ENCODE peak calls at places on chromosomes 5 and 9, in ten cellular contexts. One of them, this sample, is unnamed.

GRCh38 chr5:35136386-35136785 is 88.6 kb upstream of the AGXT2 start:
- DNase-seq in GM20000: no peak
- DNase-seq in CD8-positive, alpha-beta T cell: no peak
- DNase-seq in NB4: peak
- DNase-seq in left lung: no peak
- DNase-seq in OCI-LY7: no peak
- DNase-seq in heart left ventricle: no peak
- DNase-seq in colonic mucosa: no peak
- DNase-seq in BE2C: no peak
- DNase-seq in HFF-Myc: peak
- DNase-seq in this sample: no peak

GRCh38 chr9:94111446-94111845 is 27.2 kb downstream of the PTPDC1 start:
- DNase-seq in left lung: no peak
- DNase-seq in NB4: no peak
- DNase-seq in heart left ventricle: no peak
- DNase-seq in GM20000: no peak
- DNase-seq in BE2C: no peak
- DNase-seq in CD8-positive, alpha-beta T cell: no peak
- DNase-seq in OCI-LY7: no peak
- DNase-seq in HFF-Myc: no peak
- DNase-seq in colonic mucosa: no peak
- DNase-seq in this sample: no peak

GRCh38 chr9:22238809-22239684 is 207.6 kb upstream of the DMRTA1 start:
- DNase-seq in BE2C: no peak
- DNase-seq in CD8-positive, alpha-beta T cell: no peak
- DNase-seq in colonic mucosa: no peak
- DNase-seq in left lung: no peak
- DNase-seq in HFF-Myc: no peak
- DNase-seq in GM20000: peak
- DNase-seq in OCI-LY7: peak
- DNase-seq in heart left ventricle: no peak
- DNase-seq in NB4: no peak
- DNase-seq in this sample: no peak

GRCh38 chr9:111662851-111663823 is 1.7 kb downstream of the GNG10 start:
- DNase-seq in OCI-LY7: no peak
- DNase-seq in CD8-positive, alpha-beta T cell: peak
- DNase-seq in colonic mucosa: no peak
- DNase-seq in BE2C: no peak
- DNase-seq in GM20000: no peak
- DNase-seq in HFF-Myc: no peak
- DNase-seq in left lung: no peak
- DNase-seq in NB4: no peak
- DNase-seq in heart left ventricle: no peak
- DNase-seq in this sample: no peak

GRCh38 chr9:89770779-89771178 is 166.0 kb downstream of the GADD45G start:
- DNase-seq in GM20000: no peak
- DNase-seq in HFF-Myc: no peak
- DNase-seq in BE2C: no peak
- DNase-seq in NB4: no peak
- DNase-seq in left lung: no peak
- DNase-seq in heart left ventricle: no peak
- DNase-seq in OCI-LY7: no peak
- DNase-seq in colonic mucosa: no peak
- DNase-seq in CD8-positive, alpha-beta T cell: no peak
- DNase-seq in this sample: no peak

GRCh38 chr5:137486707-137487106 is 12.4 kb downstream of the SPOCK1 start:
- DNase-seq in CD8-positive, alpha-beta T cell: no peak
- DNase-seq in NB4: no peak
- DNase-seq in left lung: no peak
- DNase-seq in OCI-LY7: no peak
- DNase-seq in heart left ventricle: no peak
- DNase-seq in BE2C: no peak
- DNase-seq in colonic mucosa: no peak
- DNase-seq in HFF-Myc: no peak
- DNase-seq in GM20000: no peak
- DNase-seq in this sample: no peak

GRCh38 chr5:151463137-151464029 is 16.0 kb downstream of the SLC36A1 start:
- DNase-seq in GM20000: no peak
- DNase-seq in OCI-LY7: peak
- DNase-seq in BE2C: peak
- DNase-seq in CD8-positive, alpha-beta T cell: no peak
- DNase-seq in colonic mucosa: peak
- DNase-seq in left lung: no peak
- DNase-seq in NB4: no peak
- DNase-seq in HFF-Myc: no peak
- DNase-seq in heart left ventricle: no peak
- DNase-seq in this sample: no peak

GRCh38 chr5:148963679-148964078 is 99.2 kb downstream of the SH3TC2 start:
- DNase-seq in CD8-positive, alpha-beta T cell: no peak
- DNase-seq in heart left ventricle: no peak
- DNase-seq in colonic mucosa: no peak
- DNase-seq in GM20000: no peak
- DNase-seq in left lung: peak
- DNase-seq in BE2C: no peak
- DNase-seq in NB4: peak
- DNase-seq in OCI-LY7: peak
- DNase-seq in HFF-Myc: no peak
- DNase-seq in this sample: peak

GRCh38 chr5:107670927-107671741 is at the start of gene EFNA5:
- DNase-seq in heart left ventricle: peak
- DNase-seq in left lung: peak
- DNase-seq in GM20000: peak
- DNase-seq in CD8-positive, alpha-beta T cell: no peak
- DNase-seq in NB4: peak
- DNase-seq in HFF-Myc: no peak
- DNase-seq in OCI-LY7: peak
- DNase-seq in colonic mucosa: peak
- DNase-seq in BE2C: peak
- DNase-seq in this sample: no peak

GRCh38 chr5:54719384-54720306 is 202.1 kb downstream of the SNX18 start:
- DNase-seq in colonic mucosa: no peak
- DNase-seq in left lung: no peak
- DNase-seq in OCI-LY7: no peak
- DNase-seq in BE2C: no peak
- DNase-seq in heart left ventricle: peak
- DNase-seq in HFF-Myc: no peak
- DNase-seq in GM20000: no peak
- DNase-seq in NB4: no peak
- DNase-seq in CD8-positive, alpha-beta T cell: no peak
- DNase-seq in this sample: no peak

GRCh38 chr5:14809369-14810144 is 62.0 kb downstream of the ANKH start:
- DNase-seq in colonic mucosa: peak
- DNase-seq in BE2C: no peak
- DNase-seq in left lung: peak
- DNase-seq in GM20000: peak
- DNase-seq in OCI-LY7: peak
- DNase-seq in HFF-Myc: peak
- DNase-seq in CD8-positive, alpha-beta T cell: peak
- DNase-seq in heart left ventricle: peak
- DNase-seq in NB4: peak
- DNase-seq in this sample: peak

GRCh38 chr9:121692606-121693505 is 41.4 kb downstream of the DAB2IP start:
- DNase-seq in colonic mucosa: no peak
- DNase-seq in heart left ventricle: no peak
- DNase-seq in NB4: peak
- DNase-seq in GM20000: no peak
- DNase-seq in HFF-Myc: peak
- DNase-seq in CD8-positive, alpha-beta T cell: no peak
- DNase-seq in left lung: no peak
- DNase-seq in OCI-LY7: no peak
- DNase-seq in BE2C: no peak
- DNase-seq in this sample: no peak

GRCh38 chr5:125277494-125278154 is 531.2 kb upstream of the ZNF608 start:
- DNase-seq in NB4: no peak
- DNase-seq in left lung: no peak
- DNase-seq in colonic mucosa: no peak
- DNase-seq in OCI-LY7: no peak
- DNase-seq in BE2C: no peak
- DNase-seq in CD8-positive, alpha-beta T cell: no peak
- DNase-seq in GM20000: no peak
- DNase-seq in heart left ventricle: no peak
- DNase-seq in HFF-Myc: peak
- DNase-seq in this sample: no peak

GRCh38 chr5:15008476-15008875 is 136.9 kb upstream of the ANKH start:
- DNase-seq in OCI-LY7: no peak
- DNase-seq in GM20000: no peak
- DNase-seq in NB4: peak
- DNase-seq in colonic mucosa: peak
- DNase-seq in BE2C: peak
- DNase-seq in CD8-positive, alpha-beta T cell: no peak
- DNase-seq in HFF-Myc: peak
- DNase-seq in left lung: peak
- DNase-seq in heart left ventricle: peak
- DNase-seq in this sample: peak

GRCh38 chr5:181223729-181224389 is 778 bp downstream of the TRIM41 start:
- DNase-seq in BE2C: peak
- DNase-seq in CD8-positive, alpha-beta T cell: no peak
- DNase-seq in GM20000: peak
- DNase-seq in NB4: peak
- DNase-seq in heart left ventricle: peak
- DNase-seq in left lung: peak
- DNase-seq in colonic mucosa: peak
- DNase-seq in HFF-Myc: no peak
- DNase-seq in OCI-LY7: peak
- DNase-seq in this sample: peak

GRCh38 chr5:54186912-54187445 is 123.4 kb downstream of the ARL15 start:
- DNase-seq in NB4: no peak
- DNase-seq in BE2C: no peak
- DNase-seq in GM20000: no peak
- DNase-seq in CD8-positive, alpha-beta T cell: no peak
- DNase-seq in left lung: no peak
- DNase-seq in OCI-LY7: no peak
- DNase-seq in colonic mucosa: no peak
- DNase-seq in HFF-Myc: no peak
- DNase-seq in heart left ventricle: peak
- DNase-seq in this sample: no peak

GRCh38 chr9:136353757-136354488 is 9.6 kb downstream of the DNLZ start:
- DNase-seq in heart left ventricle: no peak
- DNase-seq in HFF-Myc: no peak
- DNase-seq in left lung: no peak
- DNase-seq in GM20000: no peak
- DNase-seq in colonic mucosa: no peak
- DNase-seq in NB4: no peak
- DNase-seq in BE2C: no peak
- DNase-seq in CD8-positive, alpha-beta T cell: no peak
- DNase-seq in OCI-LY7: no peak
- DNase-seq in this sample: no peak
- TF ChIP-seq CTCF in heart left ventricle: no peak
- TF ChIP-seq CTCF in HFF-Myc: no peak
- TF ChIP-seq CTCF in left lung: no peak
- TF ChIP-seq CTCF in GM20000: no peak
- TF ChIP-seq CTCF in colonic mucosa: no peak
- TF ChIP-seq CTCF in NB4: no peak
- TF ChIP-seq CTCF in BE2C: no peak
- TF ChIP-seq CTCF in CD8-positive, alpha-beta T cell: no peak
- TF ChIP-seq CTCF in OCI-LY7: no peak
- TF ChIP-seq CTCF in this sample: no peak

DNA sequence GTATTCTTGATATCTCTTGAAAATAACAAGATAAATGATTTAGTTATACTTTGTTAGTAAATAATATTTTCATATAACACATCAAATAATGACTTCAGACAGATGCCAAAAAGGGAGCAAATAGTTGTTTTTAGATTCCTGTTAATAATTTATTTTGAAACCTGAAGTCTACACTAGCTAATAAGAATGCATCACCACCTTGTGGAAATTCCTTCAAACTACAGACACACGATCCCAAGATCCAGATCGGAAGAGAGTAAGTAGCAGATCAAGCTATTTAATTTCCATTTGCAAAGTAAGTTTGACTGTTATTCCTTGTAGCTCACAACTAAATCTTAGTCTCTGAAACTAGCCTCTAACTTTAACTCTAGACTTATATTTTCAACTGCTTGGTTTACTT is 35.5 kb upstream of the ISL1 start:
- DNase-seq in BE2C: no peak
- DNase-seq in HFF-Myc: no peak
- DNase-seq in left lung: no peak
- DNase-seq in OCI-LY7: no peak
- DNase-seq in NB4: no peak
- DNase-seq in heart left ventricle: no peak
- DNase-seq in GM20000: no peak
- DNase-seq in CD8-positive, alpha-beta T cell: no peak
- DNase-seq in colonic mucosa: no peak
- DNase-seq in this sample: no peak
- TF ChIP-seq CTCF in BE2C: peak
- TF ChIP-seq CTCF in HFF-Myc: no peak
- TF ChIP-seq CTCF in left lung: no peak
- TF ChIP-seq CTCF in OCI-LY7: no peak
- TF ChIP-seq CTCF in NB4: no peak
- TF ChIP-seq CTCF in heart left ventricle: no peak
- TF ChIP-seq CTCF in GM20000: no peak
- TF ChIP-seq CTCF in CD8-positive, alpha-beta T cell: no peak
- TF ChIP-seq CTCF in colonic mucosa: no peak
- TF ChIP-seq CTCF in this sample: no peak

DNA sequence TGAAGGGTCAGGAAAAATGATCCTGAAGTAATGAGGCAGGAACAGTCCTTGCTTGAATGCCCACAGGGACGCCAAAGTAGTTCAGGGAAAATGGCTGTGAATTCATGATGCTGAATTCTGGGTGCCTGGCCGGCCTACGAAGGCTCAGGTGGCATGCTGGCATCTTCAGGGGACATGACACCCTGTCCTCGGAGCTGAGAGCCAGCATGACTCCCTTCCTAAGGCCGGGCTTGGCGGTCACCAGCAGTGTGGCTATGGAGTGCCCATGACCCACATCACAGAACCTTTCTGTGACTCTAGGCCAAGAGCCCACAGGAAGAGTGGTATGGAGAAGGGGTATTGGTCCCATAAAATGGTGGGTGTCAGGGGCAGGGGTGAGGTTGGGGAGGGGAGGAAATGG is 202.6 kb upstream of the KLF9 start:
- DNase-seq in HFF-Myc: no peak
- DNase-seq in heart left ventricle: no peak
- DNase-seq in NB4: no peak
- DNase-seq in CD8-positive, alpha-beta T cell: no peak
- DNase-seq in colonic mucosa: no peak
- DNase-seq in GM20000: no peak
- DNase-seq in BE2C: no peak
- DNase-seq in OCI-LY7: no peak
- DNase-seq in left lung: no peak
- DNase-seq in this sample: no peak
- TF ChIP-seq CTCF in HFF-Myc: no peak
- TF ChIP-seq CTCF in heart left ventricle: no peak
- TF ChIP-seq CTCF in NB4: no peak
- TF ChIP-seq CTCF in CD8-positive, alpha-beta T cell: no peak
- TF ChIP-seq CTCF in colonic mucosa: no peak
- TF ChIP-seq CTCF in GM20000: no peak
- TF ChIP-seq CTCF in BE2C: no peak
- TF ChIP-seq CTCF in OCI-LY7: no peak
- TF ChIP-seq CTCF in left lung: no peak
- TF ChIP-seq CTCF in this sample: no peak

DNA sequence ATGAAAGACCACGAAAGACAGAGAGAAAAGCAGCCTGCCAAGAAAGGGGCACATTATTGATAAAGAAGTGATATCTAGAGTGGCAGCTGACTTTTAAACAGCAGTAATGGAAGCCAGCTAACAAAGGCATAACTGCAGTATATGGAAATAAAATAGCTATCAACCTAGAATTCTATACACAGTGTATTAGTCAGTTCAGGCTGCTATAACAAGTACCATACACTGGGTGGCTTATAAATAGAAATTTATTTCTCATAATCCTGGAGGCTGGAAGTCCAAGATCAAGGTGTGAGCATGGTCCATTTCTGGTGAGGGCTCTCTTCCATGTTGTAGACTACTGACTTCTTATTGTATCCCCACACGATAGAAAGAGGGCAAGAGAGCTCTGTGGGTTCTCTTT is 109.8 kb downstream of the DEPDC1B start:
- DNase-seq in BE2C: no peak
- DNase-seq in heart left ventricle: no peak
- DNase-seq in CD8-positive, alpha-beta T cell: no peak
- DNase-seq in left lung: no peak
- DNase-seq in OCI-LY7: no peak
- DNase-seq in GM20000: no peak
- DNase-seq in HFF-Myc: no peak
- DNase-seq in NB4: no peak
- DNase-seq in colonic mucosa: no peak
- DNase-seq in this sample: no peak
- TF ChIP-seq CTCF in BE2C: no peak
- TF ChIP-seq CTCF in heart left ventricle: no peak
- TF ChIP-seq CTCF in CD8-positive, alpha-beta T cell: no peak
- TF ChIP-seq CTCF in left lung: no peak
- TF ChIP-seq CTCF in OCI-LY7: no peak
- TF ChIP-seq CTCF in GM20000: no peak
- TF ChIP-seq CTCF in HFF-Myc: no peak
- TF ChIP-seq CTCF in NB4: no peak
- TF ChIP-seq CTCF in colonic mucosa: no peak
- TF ChIP-seq CTCF in this sample: no peak